ENCODE peak calls at places on chromosome 9, in nine cellular contexts. One of them, this sample, is unnamed.

GRCh38 chr9:105993051-105993854 is 298.9 kb downstream of the TMEM38B start:
- DNase-seq in KBM-7: no peak
- DNase-seq in B cell: no peak
- DNase-seq in T47D: no peak
- DNase-seq in mesothelial cell of epicardium: no peak
- DNase-seq in stromal cell of bone marrow: no peak
- DNase-seq in body of pancreas: no peak
- DNase-seq in CD4-positive, alpha-beta T cell: no peak
- DNase-seq in dorsolateral prefrontal cortex: peak
- DNase-seq in this sample: no peak

GRCh38 chr9:77532607-77533006 is 115.5 kb downstream of the GNA14 start:
- DNase-seq in CD4-positive, alpha-beta T cell: no peak
- DNase-seq in body of pancreas: no peak
- DNase-seq in T47D: no peak
- DNase-seq in KBM-7: no peak
- DNase-seq in B cell: no peak
- DNase-seq in dorsolateral prefrontal cortex: no peak
- DNase-seq in mesothelial cell of epicardium: no peak
- DNase-seq in stromal cell of bone marrow: no peak
- DNase-seq in this sample: no peak

GRCh38 chr9:94881946-94882345 is 155.4 kb downstream of the AOPEP start:
- DNase-seq in KBM-7: peak
- DNase-seq in body of pancreas: no peak
- DNase-seq in mesothelial cell of epicardium: no peak
- DNase-seq in CD4-positive, alpha-beta T cell: no peak
- DNase-seq in dorsolateral prefrontal cortex: no peak
- DNase-seq in stromal cell of bone marrow: no peak
- DNase-seq in T47D: no peak
- DNase-seq in B cell: peak
- DNase-seq in this sample: no peak

GRCh38 chr9:3532158-3532557 is 6.4 kb upstream of the RFX3 start:
- DNase-seq in dorsolateral prefrontal cortex: no peak
- DNase-seq in body of pancreas: no peak
- DNase-seq in B cell: no peak
- DNase-seq in stromal cell of bone marrow: no peak
- DNase-seq in KBM-7: no peak
- DNase-seq in T47D: no peak
- DNase-seq in mesothelial cell of epicardium: no peak
- DNase-seq in CD4-positive, alpha-beta T cell: no peak
- DNase-seq in this sample: no peak

GRCh38 chr9:12838546-12838945 is 63.7 kb downstream of the LURAP1L start:
- DNase-seq in body of pancreas: no peak
- DNase-seq in dorsolateral prefrontal cortex: no peak
- DNase-seq in T47D: no peak
- DNase-seq in CD4-positive, alpha-beta T cell: no peak
- DNase-seq in KBM-7: no peak
- DNase-seq in mesothelial cell of epicardium: no peak
- DNase-seq in B cell: no peak
- DNase-seq in stromal cell of bone marrow: no peak
- DNase-seq in this sample: no peak

GRCh38 chr9:136488247-136489214 is 5.7 kb upstream of the SEC16A start:
- DNase-seq in body of pancreas: peak
- DNase-seq in CD4-positive, alpha-beta T cell: peak
- DNase-seq in T47D: peak
- DNase-seq in dorsolateral prefrontal cortex: no peak
- DNase-seq in stromal cell of bone marrow: no peak
- DNase-seq in mesothelial cell of epicardium: peak
- DNase-seq in B cell: peak
- DNase-seq in KBM-7: peak
- DNase-seq in this sample: peak

GRCh38 chr9:127555830-127556820 is 56.0 kb upstream of the STXBP1 start:
- DNase-seq in dorsolateral prefrontal cortex: no peak
- DNase-seq in KBM-7: peak
- DNase-seq in CD4-positive, alpha-beta T cell: peak
- DNase-seq in stromal cell of bone marrow: peak
- DNase-seq in T47D: peak
- DNase-seq in mesothelial cell of epicardium: no peak
- DNase-seq in body of pancreas: peak
- DNase-seq in B cell: peak
- DNase-seq in this sample: no peak

GRCh38 chr9:6703898-6704639 is 53.7 kb upstream of the KDM4C start:
- DNase-seq in dorsolateral prefrontal cortex: peak
- DNase-seq in body of pancreas: peak
- DNase-seq in stromal cell of bone marrow: peak
- DNase-seq in CD4-positive, alpha-beta T cell: peak
- DNase-seq in mesothelial cell of epicardium: peak
- DNase-seq in B cell: peak
- DNase-seq in KBM-7: peak
- DNase-seq in T47D: no peak
- DNase-seq in this sample: peak

GRCh38 chr9:133994359-133995011 is 2.4 kb upstream of the VAV2 start:
- DNase-seq in mesothelial cell of epicardium: peak
- DNase-seq in body of pancreas: peak
- DNase-seq in T47D: peak
- DNase-seq in KBM-7: peak
- DNase-seq in stromal cell of bone marrow: no peak
- DNase-seq in B cell: peak
- DNase-seq in CD4-positive, alpha-beta T cell: peak
- DNase-seq in dorsolateral prefrontal cortex: peak
- DNase-seq in this sample: peak

GRCh38 chr9:1460143-1460769 is 410.1 kb downstream of the DMRT2 start:
- DNase-seq in B cell: no peak
- DNase-seq in CD4-positive, alpha-beta T cell: no peak
- DNase-seq in KBM-7: peak
- DNase-seq in dorsolateral prefrontal cortex: no peak
- DNase-seq in body of pancreas: no peak
- DNase-seq in T47D: peak
- DNase-seq in stromal cell of bone marrow: no peak
- DNase-seq in mesothelial cell of epicardium: no peak
- DNase-seq in this sample: peak